ENCODE peak calls at places on chromosomes 4 and X, in four cellular contexts. C is heart left ventricle, G is tibial nerve, Y is right lobe of liver. M is an unnamed sample.

GRCh38 chr4:4559596-4559995 is 17.7 kb upstream of the STX18 start:
- DNase-seq in C (no peak), G (no peak), Y (no peak), M (no peak)

GRCh38 chr4:132865458-132865857 is 283.6 kb upstream of the PCDH10 start:
- DNase-seq in C (no peak), G (no peak), Y (no peak), M (no peak)

GRCh38 chr4:54620773-54621172 is 37.0 kb upstream of the KIT start:
- DNase-seq in C (no peak), G (no peak), Y (no peak), M (no peak)

GRCh38 chr4:82123934-82124333 is 249.9 kb downstream of the HNRNPD start:
- DNase-seq in C (no peak), G (no peak), Y (no peak), M (no peak)

GRCh38 chrX:9311411-9312160 is 153.3 kb upstream of the TBL1X start:
- DNase-seq in C (no peak), G (no peak), Y (no peak), M (no peak)

GRCh38 chr4:88138561-88138960 is 19.9 kb downstream of the ABCG2 start:
- DNase-seq in C (no peak), G (no peak), Y (no peak), M (no peak)

GRCh38 chr4:72112514-72113156 is 80.8 kb downstream of the NPFFR2 start:
- DNase-seq in C (no peak), G (no peak), Y (no peak), M (no peak)

GRCh38 chr4:55078987-55079386 is 46.4 kb downstream of the KDR start:
- DNase-seq in C (peak; percentile 76), G (peak; percentile 33), Y (peak; percentile 47), M (no peak)

GRCh38 chrX:1453390-1453783 is 678 bp upstream of the ASMTL start:
- DNase-seq in C (no peak), G (no peak), Y (peak; percentile 84), M (no peak)

GRCh38 chrX:118272237-118272636 is 73.7 kb upstream of the WDR44 start:
- DNase-seq in C (no peak), G (no peak), Y (no peak), M (no peak)

GRCh38 chrX:134626434-134626833 is 31.8 kb downstream of the PLAC1 start:
- DNase-seq in C (no peak), G (no peak), Y (no peak), M (no peak)

GRCh38 chrX:13911581-13911980 is 94.7 kb upstream of the GPM6B start:
- DNase-seq in C (no peak), G (no peak), Y (no peak), M (no peak)

GRCh38 chrX:40504801-40505605 is 75.8 kb upstream of the ATP6AP2 start:
- DNase-seq in C (no peak), G (no peak), Y (no peak), M (no peak)

GRCh38 chr4:163544407-163545038 is 50.0 kb downstream of the TMA16 start:
- DNase-seq in C (peak; percentile 55), G (no peak), Y (peak; percentile 53), M (peak; percentile 62)

GRCh38 chr4:157221895-157222763 is 1.6 kb downstream of the GRIA2 start:
- DNase-seq in C (no peak), G (no peak), Y (peak; percentile 41), M (no peak)

GRCh38 chrX:140501321-140501720 is 3.5 kb downstream of the SOX3 start:
- DNase-seq in C (no peak), G (no peak), Y (no peak), M (no peak)

GRCh38 chr4:87633239-87633638 is 16.8 kb upstream of the DMP1 start:
- DNase-seq in C (no peak), G (no peak), Y (no peak), M (no peak)

GRCh38 chr4:114734581-114734980 is 136.0 kb downstream of the UGT8 start:
- DNase-seq in C (no peak), G (no peak), Y (no peak), M (no peak)

GRCh38 chrX:106177982-106178321 is 9.8 kb downstream of the PWWP3B start:
- DNase-seq in C (no peak), G (no peak), Y (no peak), M (no peak)

GRCh38 chr4:139028191-139028661 is 12.6 kb downstream of the NOCT start:
- DNase-seq in C (peak; percentile 70), G (no peak), Y (peak; percentile 94), M (no peak)

GRCh38 chr4:95087657-95088455 is 330.1 kb downstream of the BMPR1B start:
- DNase-seq in C (no peak), G (no peak), Y (no peak), M (no peak)

GRCh38 chr4:83821493-83821892 is 285.6 kb downstream of the GPAT3 start:
- DNase-seq in C (no peak), G (no peak), Y (no peak), M (no peak)

GRCh38 chr4:137981277-137981676 is 260.9 kb downstream of the SLC7A11 start:
- DNase-seq in C (no peak), G (no peak), Y (no peak), M (no peak)
- TF ChIP-seq CTCF in C (no peak), G (no peak), Y (no peak), M (no peak)

GRCh38 chrX:103686199-103687072 is at the start of gene MORF4L2:
- DNase-seq in C (peak; percentile 90), G (peak; percentile 77), Y (peak; percentile 92), M (peak; percentile 93)

GRCh38 chrX:103685396-103685795 is 1.1 kb downstream of the MORF4L2 start:
- DNase-seq in C (no peak), G (no peak), Y (no peak), M (no peak)

GRCh38 chrX:103687696-103688191 is 1.2 kb upstream of the MORF4L2 start:
- DNase-seq in C (peak; percentile 75), G (peak; percentile 54), Y (peak; percentile 58), M (peak; percentile 67)

GRCh38 chrX:103688949-103689348 is 2.5 kb upstream of the MORF4L2 start:
- DNase-seq in C (no peak), G (no peak), Y (no peak), M (no peak)

DNA sequence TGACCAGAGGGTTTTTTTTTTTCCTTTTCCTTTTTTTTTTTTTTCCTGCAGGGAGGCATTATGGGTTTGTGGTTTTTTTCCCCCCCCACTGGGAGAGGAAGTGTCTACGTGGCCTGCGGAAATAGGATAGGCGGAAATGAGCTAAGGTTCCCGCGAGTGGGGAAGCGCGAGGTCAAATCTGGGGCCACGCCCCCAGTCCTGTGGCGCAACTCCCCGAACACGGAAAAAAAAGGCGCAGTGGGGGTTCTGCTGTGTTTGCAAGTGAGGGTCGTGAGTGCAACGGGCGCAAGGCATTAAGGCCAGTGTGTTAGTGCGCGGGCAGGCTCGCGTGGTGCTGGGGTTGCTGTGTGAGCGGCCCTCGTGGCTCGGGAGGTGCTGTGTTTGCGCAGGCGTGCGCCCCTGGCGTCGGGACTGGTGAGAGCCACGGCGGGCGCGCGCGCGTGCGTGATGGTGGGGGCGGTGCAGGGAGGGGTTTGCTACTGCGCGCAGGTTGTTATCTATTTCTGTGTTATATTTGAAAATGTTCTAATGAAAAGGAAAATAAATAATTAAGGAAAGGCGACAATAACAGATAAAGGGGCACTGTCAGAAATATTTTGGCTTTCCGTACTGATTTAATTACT is 685 bp upstream of the MORF4L2 start:
- DNase-seq in C (peak; percentile 90), G (peak; percentile 86), Y (peak; percentile 89), M (peak; percentile 88)
- TF ChIP-seq POLR2A in C (peak; percentile 40), G (peak; percentile 51), Y (peak; percentile 56), M (no peak)

GRCh38 chr4:37835806-37836205 is 9.3 kb downstream of the PGM2 start:
- DNase-seq in C (no peak), G (no peak), Y (no peak), M (no peak)

GRCh38 chr4:37837446-37837845 is 11.0 kb downstream of the PGM2 start:
- DNase-seq in C (no peak), G (no peak), Y (no peak), M (no peak)

GRCh38 chr4:37836838-37837413 is 10.4 kb downstream of the PGM2 start:
- DNase-seq in C (no peak), G (no peak), Y (no peak), M (no peak)

GRCh38 chr4:37835031-37835430 is 8.5 kb downstream of the PGM2 start:
- DNase-seq in C (no peak), G (no peak), Y (no peak), M (no peak)

GRCh38 chr4:37836256-37836655 is 9.8 kb downstream of the PGM2 start:
- DNase-seq in C (no peak), G (no peak), Y (no peak), M (no peak)
- H3K36me3 ChIP-seq in C (peaks cover 96% of the 10 kb centered on the region), G (no peaks in the 10 kb centered on the region), Y (no peaks in the 10 kb centered on the region), M (no peaks in the 10 kb centered on the region)

GRCh38 chr4:186557486-186557885 is 2.1 kb upstream of the MTNR1A start:
- DNase-seq in C (no peak), G (no peak), Y (no peak), M (no peak)
- TF ChIP-seq CTCF in C (no peak), G (no peak), Y (no peak), M (no peak)

GRCh38 chrX:15334561-15334960 is 762 bp downstream of the PIGA start:
- DNase-seq in C (no peak), G (no peak), Y (no peak), M (no peak)

GRCh38 chrX:15336023-15336413 is 695 bp upstream of the PIGA start:
- DNase-seq in C (no peak), G (no peak), Y (no peak), M (peak; percentile 16)

GRCh38 chrX:15340867-15341266 is 5.5 kb upstream of the PIGA start:
- DNase-seq in C (no peak), G (no peak), Y (no peak), M (no peak)

GRCh38 chrX:15335135-15336022 is at the start of gene PIGA:
- DNase-seq in C (peak; percentile 94), G (peak; percentile 81), Y (peak; percentile 95), M (peak; percentile 95)
- TF ChIP-seq POLR2A in C (peak; percentile 88), G (peak; percentile 94), Y (peak; percentile 94), M (peak; percentile 96)

GRCh38 chr4:1337951-1338751 is 8.9 kb upstream of the UVSSA start:
- DNase-seq in C (no peak), G (no peak), Y (no peak), M (no peak)
- H3K36me3 ChIP-seq in C (peaks cover 74% of the 10 kb centered on the region), G (peaks cover 10% of the 10 kb centered on the region), Y (peaks cover 21% of the 10 kb centered on the region), M (no peaks in the 10 kb centered on the region)

GRCh38 chrX:101208152-101208905 is 11.3 kb upstream of the DRP2 start:
- DNase-seq in C (no peak), G (no peak), Y (no peak), M (no peak)

GRCh38 chrX:101210630-101211029 is 9.0 kb upstream of the DRP2 start:
- DNase-seq in C (no peak), G (no peak), Y (no peak), M (no peak)

GRCh38 chrX:101203782-101204351 is 15.7 kb upstream of the DRP2 start:
- DNase-seq in C (no peak), G (no peak), Y (no peak), M (no peak)

DNA sequence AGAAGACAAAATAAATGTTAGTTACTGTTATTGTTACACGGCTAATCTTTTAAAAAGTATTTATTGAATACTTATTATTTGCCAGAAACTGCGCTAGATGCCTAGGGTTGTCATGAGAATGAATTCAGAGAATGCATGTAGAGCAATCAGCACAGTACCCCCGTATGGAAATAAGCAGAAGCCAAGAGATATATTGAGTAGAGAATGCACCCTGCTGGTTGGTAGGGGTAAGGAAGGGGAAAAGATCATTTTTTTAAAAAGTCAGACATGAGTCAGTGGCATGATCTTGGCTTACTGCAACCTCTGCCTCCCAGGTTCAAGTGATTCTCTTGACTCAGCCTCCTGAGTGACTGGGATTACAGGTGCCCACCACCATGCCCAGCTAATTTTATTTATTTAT is 13.1 kb upstream of the DRP2 start:
- DNase-seq in C (no peak), G (no peak), Y (no peak), M (no peak)
- TF ChIP-seq CTCF in C (peak; percentile 21), G (peak; percentile 6), Y (peak; percentile 39), M (peak; percentile 32)